ENCODE peak calls at places on chromosomes 16 and 17, in five cellular contexts. F, P, D, X and W are unnamed samples.

GRCh38 chr17:70271200-70271599 is 101.9 kb downstream of the KCNJ2 start:
- DNase-seq in F (no peak), P (no peak), D (no peak), X (no peak), W (no peak)

GRCh38 chr17:32588135-32588534 is 101.3 kb downstream of the CDK5R1 start:
- DNase-seq in F (no peak), P (no peak), D (no peak), X (no peak), W (no peak)

GRCh38 chr17:3039748-3040147 is 23.7 kb downstream of the OR1D5 start:
- DNase-seq in F (no peak), P (no peak), D (no peak), X (no peak), W (no peak)

GRCh38 chr17:8341456-8341855 is 1.8 kb downstream of the ODF4 start:
- DNase-seq in F (peak), P (no peak), D (no peak), X (no peak), W (no peak)

GRCh38 chr16:88067530-88068411 is 116.5 kb downstream of the BANP start:
- DNase-seq in F (no peak), P (no peak), D (no peak), X (no peak), W (no peak)

GRCh38 chr17:58415371-58416055 is 1.8 kb downstream of the RNF43 start:
- DNase-seq in F (no peak), P (no peak), D (no peak), X (no peak), W (no peak)

GRCh38 chr17:76816590-76817135 is 51.5 kb upstream of the MGAT5B start:
- DNase-seq in F (peak), P (peak), D (peak), X (peak), W (peak)

GRCh38 chr16:57277586-57277985 is 6.9 kb downstream of the PLLP start:
- DNase-seq in F (no peak), P (peak), D (peak), X (peak), W (no peak)

GRCh38 chr17:1473170-1473569 is 17.1 kb upstream of the CRK start:
- DNase-seq in F (no peak), P (no peak), D (no peak), X (no peak), W (no peak)

GRCh38 chr17:58302171-58302918 is 21.6 kb upstream of the MPO start:
- DNase-seq in F (no peak), P (no peak), D (no peak), X (no peak), W (no peak)

GRCh38 chr16:87924041-87924851 is 12.1 kb downstream of the CA5A start:
- DNase-seq in F (no peak), P (no peak), D (no peak), X (no peak), W (no peak)